ENCODE peak calls at places on chromosomes 12 and 14, in six cellular contexts. P is tibial artery, J is A549, U is left ventricle myocardium inferior, O is Panc1, T is stomach. Y is an unnamed sample.
A peak's percentile ranks its signal among the peaks of the same experiment; 100 is the strongest.

GRCh38 chr12:83003026-83003425 is 316.3 kb downstream of the TMTC2 start:
- DNase-seq in U (no peak), J (no peak), O (no peak), P (no peak), T (no peak), Y (no peak)

GRCh38 chr14:24483604-24484252 is 24.3 kb downstream of the CMA1 start:
- DNase-seq in U (no peak), J (no peak), P (no peak), T (no peak), O (no peak), Y (no peak)

GRCh38 chr12:103373088-103373523 is 122.7 kb downstream of the C12orf42 start:
- DNase-seq in J (no peak), P (no peak), T (peak; percentile 70), O (no peak), U (no peak), Y (no peak)

GRCh38 chr14:94897092-94897491 is 127.2 kb upstream of the GSC start:
- DNase-seq in T (no peak), P (peak; percentile 60), J (no peak), O (no peak), U (no peak), Y (no peak)

GRCh38 chr14:92644166-92644565 is 104.3 kb downstream of the LGMN start:
- DNase-seq in T (no peak), U (no peak), P (no peak), O (no peak), J (no peak), Y (no peak)

GRCh38 chr12:101468948-101469347 is 6.2 kb upstream of the SPIC start:
- DNase-seq in U (no peak), O (no peak), P (no peak), T (no peak), J (no peak), Y (no peak)

GRCh38 chr14:56648508-56649301 is 69.1 kb downstream of the TMEM260 start:
- DNase-seq in T (no peak), P (no peak), J (no peak), O (no peak), U (no peak), Y (no peak)

GRCh38 chr12:11651377-11651776 is 1.9 kb downstream of the ETV6 start:
- DNase-seq in O (no peak), T (no peak), J (no peak), U (no peak), P (no peak), Y (no peak)

DNA sequence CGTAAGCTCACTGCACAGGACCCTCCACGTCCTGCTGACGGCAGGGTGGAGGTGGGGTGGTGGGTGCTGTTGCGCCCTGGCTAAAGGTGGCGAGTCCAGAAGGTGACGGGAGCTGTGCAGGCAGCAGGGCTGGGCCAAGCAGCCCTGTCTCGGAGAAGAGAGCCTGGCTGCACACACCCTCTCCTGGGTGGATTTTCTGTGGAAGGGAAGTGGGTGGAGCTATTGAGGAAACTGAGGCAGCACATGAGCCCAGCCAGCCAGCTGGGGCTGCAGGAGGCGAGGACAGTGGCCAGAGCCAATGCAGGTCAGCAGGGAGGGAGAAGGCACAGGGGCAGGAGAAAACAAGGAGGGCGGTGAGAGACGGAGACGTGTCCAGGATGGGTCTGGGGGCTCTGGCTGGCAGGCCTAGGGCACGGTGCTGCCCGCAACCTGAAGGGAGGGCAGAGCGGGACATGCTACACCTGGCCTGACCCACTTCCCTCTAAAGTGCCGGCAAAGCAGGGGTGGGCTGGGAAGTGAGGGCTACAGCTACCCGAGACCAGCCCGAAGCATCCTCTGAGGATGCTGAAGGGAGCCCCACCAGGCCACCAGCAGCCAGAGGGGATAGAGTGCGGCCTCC is 20.5 kb downstream of the BTBD6 start:
- DNase-seq in U (no peak), O (no peak), P (no peak), J (no peak), T (no peak), Y (no peak)
- H3K9me3 ChIP-seq in U (no peaks in the 10 kb centered on the region), O (no peaks in the 10 kb centered on the region), P (no peaks in the 10 kb centered on the region), J (no peaks in the 10 kb centered on the region), T (no peaks in the 10 kb centered on the region), Y (no peaks in the 10 kb centered on the region)

DNA sequence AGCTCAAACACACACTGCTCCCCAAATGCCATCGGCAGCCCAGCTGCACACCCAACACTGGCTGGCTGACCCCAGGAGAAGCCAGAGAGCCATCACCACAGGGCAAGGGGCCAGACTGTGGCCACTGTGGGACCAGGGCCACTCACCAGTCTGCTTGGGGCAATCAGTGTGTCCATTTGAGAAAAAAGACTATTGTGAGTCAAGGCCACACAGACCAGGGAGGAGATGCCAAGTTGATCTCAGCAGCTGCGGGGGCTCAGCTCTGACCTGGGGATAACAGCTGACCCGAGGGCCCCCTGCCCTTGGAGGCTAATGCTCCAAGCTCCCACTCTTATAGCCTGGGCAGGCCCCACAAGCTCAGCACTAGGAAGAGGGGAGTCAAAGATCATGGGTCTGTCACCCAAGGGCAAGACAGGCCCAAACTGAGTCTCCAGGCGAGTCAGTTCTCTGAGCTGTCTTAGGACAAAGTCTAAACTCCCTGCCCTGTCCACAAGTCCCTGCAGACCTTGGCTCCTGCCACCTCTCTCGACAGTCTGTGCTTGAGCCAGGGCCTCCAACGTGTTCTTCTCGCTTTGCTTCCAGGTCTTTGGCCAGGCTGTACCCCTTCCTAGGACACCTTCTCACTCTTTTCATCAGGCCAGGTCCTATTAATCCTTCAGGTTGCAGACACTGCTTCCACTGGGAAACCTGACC is 30.1 kb upstream of the PNMA1 start:
- DNase-seq in O (no peak), P (no peak), U (no peak), J (no peak), T (no peak), Y (no peak)
- H3K4me1 ChIP-seq in O (peaks cover 96% of the 10 kb centered on the region), P (peaks cover 100% of the 10 kb centered on the region), U (peaks cover 100% of the 10 kb centered on the region), J (peaks cover 80% of the 10 kb centered on the region), T (peaks cover 100% of the 10 kb centered on the region), Y (peaks cover 97% of the 10 kb centered on the region)

DNA sequence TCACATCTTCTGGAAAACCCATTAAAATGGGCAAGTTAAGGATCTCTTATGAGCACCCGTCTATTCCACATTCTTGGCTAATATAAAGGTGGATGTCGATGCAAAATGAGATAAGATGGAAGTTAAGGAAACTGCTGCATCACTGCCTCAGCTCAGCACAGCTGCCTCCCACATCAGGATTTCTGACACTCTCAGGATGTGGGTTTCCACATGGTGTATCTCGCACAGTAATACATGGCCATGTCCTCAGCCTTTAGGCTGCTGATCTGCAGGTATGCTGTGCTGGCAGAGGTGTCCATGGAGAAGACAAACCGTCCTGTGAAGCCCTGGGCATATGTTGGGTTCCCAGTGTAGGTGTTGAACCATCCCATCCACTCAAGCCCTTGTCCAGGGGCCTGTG is 1348.0 kb downstream of the TMEM121 start:
- DNase-seq in P (no peak), T (no peak), O (no peak), J (no peak), U (no peak), Y (no peak)
- H3K9me3 ChIP-seq in P (no peaks in the 10 kb centered on the region), T (no peaks in the 10 kb centered on the region), O (no peaks in the 10 kb centered on the region), J (no peaks in the 10 kb centered on the region), U (no peaks in the 10 kb centered on the region), Y (no peaks in the 10 kb centered on the region)

GRCh38 chr12:7628401-7628961 is 37.2 kb downstream of the APOBEC1 start:
- DNase-seq in U (no peak), J (no peak), P (no peak), O (no peak), T (no peak), Y (no peak)
- H3K4me1 ChIP-seq in U (no peaks in the 10 kb centered on the region), J (no peaks in the 10 kb centered on the region), P (no peaks in the 10 kb centered on the region), O (no peaks in the 10 kb centered on the region), T (no peaks in the 10 kb centered on the region), Y (no peaks in the 10 kb centered on the region)